ENCODE peak calls at places on chromosome 20, in four cellular contexts. One of them, this sample, is unnamed.
A peak's percentile ranks its signal among the peaks of the same experiment; 100 is the strongest.

GRCh38 chr20:54069501-54069971 is 858 bp downstream of the BCAS1 start:
- DNase-seq in activated CD4-positive, alpha-beta T cell treated with anti-CD3 and anti-CD28 coated beads for 1 hour: no peak
- DNase-seq in KG1: no peak
- DNase-seq in HEK293T: no peak
- DNase-seq in this sample: no peak

GRCh38 chr20:64065973-64066341 is 3.0 kb downstream of the TCEA2 start:
- DNase-seq in activated CD4-positive, alpha-beta T cell treated with anti-CD3 and anti-CD28 coated beads for 1 hour: no peak
- DNase-seq in KG1: no peak
- DNase-seq in HEK293T: no peak
- DNase-seq in this sample: peak; percentile 76

GRCh38 chr20:15560936-15561531 is 1012.2 kb downstream of the KIF16B start:
- DNase-seq in activated CD4-positive, alpha-beta T cell treated with anti-CD3 and anti-CD28 coated beads for 1 hour: no peak
- DNase-seq in KG1: no peak
- DNase-seq in HEK293T: no peak
- DNase-seq in this sample: no peak

GRCh38 chr20:45515147-45515913 is at the start of gene SPINT3:
- DNase-seq in activated CD4-positive, alpha-beta T cell treated with anti-CD3 and anti-CD28 coated beads for 1 hour: no peak
- DNase-seq in KG1: no peak
- DNase-seq in HEK293T: no peak
- DNase-seq in this sample: no peak

GRCh38 chr20:50415516-50416268 is 94.5 kb upstream of the PTPN1 start:
- DNase-seq in activated CD4-positive, alpha-beta T cell treated with anti-CD3 and anti-CD28 coated beads for 1 hour: no peak
- DNase-seq in KG1: no peak
- DNase-seq in HEK293T: no peak
- DNase-seq in this sample: no peak

GRCh38 chr20:51534764-51535386 is 7.6 kb downstream of the NFATC2 start:
- DNase-seq in activated CD4-positive, alpha-beta T cell treated with anti-CD3 and anti-CD28 coated beads for 1 hour: no peak
- DNase-seq in KG1: no peak
- DNase-seq in HEK293T: no peak
- DNase-seq in this sample: peak; percentile 71

GRCh38 chr20:20299904-20300303 is 68.0 kb upstream of the INSM1 start:
- DNase-seq in activated CD4-positive, alpha-beta T cell treated with anti-CD3 and anti-CD28 coated beads for 1 hour: no peak
- DNase-seq in KG1: no peak
- DNase-seq in HEK293T: no peak
- DNase-seq in this sample: no peak

GRCh38 chr20:4989570-4989969 is 11.7 kb downstream of the SLC23A2 start:
- DNase-seq in activated CD4-positive, alpha-beta T cell treated with anti-CD3 and anti-CD28 coated beads for 1 hour: no peak
- DNase-seq in KG1: no peak
- DNase-seq in HEK293T: no peak
- DNase-seq in this sample: no peak

GRCh38 chr20:33305591-33306057 is 22.6 kb downstream of the BPIFB1 start:
- DNase-seq in activated CD4-positive, alpha-beta T cell treated with anti-CD3 and anti-CD28 coated beads for 1 hour: no peak
- DNase-seq in KG1: no peak
- DNase-seq in HEK293T: no peak
- DNase-seq in this sample: no peak

GRCh38 chr20:32019156-32019510 is 8.9 kb downstream of the CCM2L start:
- DNase-seq in activated CD4-positive, alpha-beta T cell treated with anti-CD3 and anti-CD28 coated beads for 1 hour: no peak
- DNase-seq in KG1: no peak
- DNase-seq in HEK293T: peak; percentile 67
- DNase-seq in this sample: no peak

GRCh38 chr20:32623667-32624157 is 38.6 kb upstream of the NOL4L start:
- DNase-seq in activated CD4-positive, alpha-beta T cell treated with anti-CD3 and anti-CD28 coated beads for 1 hour: no peak
- DNase-seq in KG1: no peak
- DNase-seq in HEK293T: no peak
- DNase-seq in this sample: no peak

GRCh38 chr20:17659801-17660200 is 22.2 kb downstream of the RRBP1 start:
- DNase-seq in activated CD4-positive, alpha-beta T cell treated with anti-CD3 and anti-CD28 coated beads for 1 hour: no peak
- DNase-seq in KG1: no peak
- DNase-seq in HEK293T: no peak
- DNase-seq in this sample: no peak

GRCh38 chr20:49668181-49668877 is 45.3 kb downstream of the B4GALT5 start:
- DNase-seq in activated CD4-positive, alpha-beta T cell treated with anti-CD3 and anti-CD28 coated beads for 1 hour: peak; percentile 11
- DNase-seq in KG1: no peak
- DNase-seq in HEK293T: no peak
- DNase-seq in this sample: no peak

GRCh38 chr20:7859371-7859802 is 80.9 kb downstream of the HAO1 start:
- DNase-seq in activated CD4-positive, alpha-beta T cell treated with anti-CD3 and anti-CD28 coated beads for 1 hour: no peak
- DNase-seq in KG1: no peak
- DNase-seq in HEK293T: peak; percentile 21
- DNase-seq in this sample: no peak

GRCh38 chr20:45969712-45970634 is 2.0 kb downstream of the ZNF335 start:
- DNase-seq in activated CD4-positive, alpha-beta T cell treated with anti-CD3 and anti-CD28 coated beads for 1 hour: no peak
- DNase-seq in KG1: no peak
- DNase-seq in HEK293T: peak; percentile 58
- DNase-seq in this sample: peak; percentile 44

GRCh38 chr20:57762531-57763234 is 52.9 kb upstream of the PMEPA1 start:
- DNase-seq in activated CD4-positive, alpha-beta T cell treated with anti-CD3 and anti-CD28 coated beads for 1 hour: no peak
- DNase-seq in KG1: no peak
- DNase-seq in HEK293T: no peak
- DNase-seq in this sample: no peak

GRCh38 chr20:23856736-23857135 is 22.8 kb downstream of the CST5 start:
- DNase-seq in activated CD4-positive, alpha-beta T cell treated with anti-CD3 and anti-CD28 coated beads for 1 hour: no peak
- DNase-seq in KG1: no peak
- DNase-seq in HEK293T: no peak
- DNase-seq in this sample: no peak

GRCh38 chr20:24998631-24999445 is 6.3 kb upstream of the APMAP start:
- DNase-seq in activated CD4-positive, alpha-beta T cell treated with anti-CD3 and anti-CD28 coated beads for 1 hour: no peak
- DNase-seq in KG1: no peak
- DNase-seq in HEK293T: no peak
- DNase-seq in this sample: no peak

GRCh38 chr20:2804921-2805681 is 4.7 kb upstream of the CPXM1 start:
- DNase-seq in activated CD4-positive, alpha-beta T cell treated with anti-CD3 and anti-CD28 coated beads for 1 hour: no peak
- DNase-seq in KG1: no peak
- DNase-seq in HEK293T: no peak
- DNase-seq in this sample: no peak

GRCh38 chr20:19867074-19867473 is 109.0 kb downstream of the RIN2 start:
- DNase-seq in activated CD4-positive, alpha-beta T cell treated with anti-CD3 and anti-CD28 coated beads for 1 hour: no peak
- DNase-seq in KG1: no peak
- DNase-seq in HEK293T: no peak
- DNase-seq in this sample: no peak

GRCh38 chr20:58890454-58891075 is 38.0 kb downstream of the GNAS start:
- DNase-seq in activated CD4-positive, alpha-beta T cell treated with anti-CD3 and anti-CD28 coated beads for 1 hour: peak; percentile 57
- DNase-seq in KG1: peak; percentile 47
- DNase-seq in HEK293T: peak; percentile 36
- DNase-seq in this sample: peak; percentile 56

GRCh38 chr20:33751775-33752174 is 20.0 kb downstream of the ZNF341 start:
- DNase-seq in activated CD4-positive, alpha-beta T cell treated with anti-CD3 and anti-CD28 coated beads for 1 hour: no peak
- DNase-seq in KG1: no peak
- DNase-seq in HEK293T: no peak
- DNase-seq in this sample: no peak

GRCh38 chr20:34389206-34389953 is 26.3 kb downstream of the ITCH start:
- DNase-seq in activated CD4-positive, alpha-beta T cell treated with anti-CD3 and anti-CD28 coated beads for 1 hour: no peak
- DNase-seq in KG1: no peak
- DNase-seq in HEK293T: no peak
- DNase-seq in this sample: no peak

GRCh38 chr20:38631155-38632022 is 29.8 kb downstream of the ARHGAP40 start:
- DNase-seq in activated CD4-positive, alpha-beta T cell treated with anti-CD3 and anti-CD28 coated beads for 1 hour: no peak
- DNase-seq in KG1: no peak
- DNase-seq in HEK293T: no peak
- DNase-seq in this sample: no peak

This sample was measured in GF-D8.